ENCODE peak calls at places on chromosomes 7 and 10, in four cellular contexts. One of them, this sample, is unnamed.

GRCh38 chr10:126049741-126050140 is 153.4 kb downstream of the FANK1 start:
- DNase-seq in AML-193: no peak
- DNase-seq in NCI-H1417: no peak
- DNase-seq in endothelial cell: peak; percentile 58
- DNase-seq in this sample: peak; percentile 84

GRCh38 chr10:117960345-117960744 is 86.4 kb downstream of the RAB11FIP2 start:
- DNase-seq in AML-193: no peak
- DNase-seq in NCI-H1417: no peak
- DNase-seq in endothelial cell: no peak
- DNase-seq in this sample: no peak

GRCh38 chr10:5317547-5318107 is 47.1 kb upstream of the UCN3 start:
- DNase-seq in endothelial cell: no peak
- DNase-seq in AML-193: no peak
- DNase-seq in NCI-H1417: no peak
- DNase-seq in this sample: peak; percentile 27

GRCh38 chr10:89283174-89283987 is 18.5 kb upstream of the IFIT2 start:
- DNase-seq in AML-193: no peak
- DNase-seq in endothelial cell: no peak
- DNase-seq in NCI-H1417: no peak
- DNase-seq in this sample: no peak

GRCh38 chr10:49231421-49231820 is 43.2 kb upstream of the TMEM273 start:
- DNase-seq in AML-193: no peak
- DNase-seq in NCI-H1417: no peak
- DNase-seq in endothelial cell: no peak
- DNase-seq in this sample: no peak

GRCh38 chr10:112227331-112227961 is 43.9 kb upstream of the GPAM start:
- DNase-seq in endothelial cell: no peak
- DNase-seq in AML-193: peak; percentile 7
- DNase-seq in NCI-H1417: no peak
- DNase-seq in this sample: no peak

GRCh38 chr7:91656486-91657237 is 223.8 kb downstream of the MTERF1 start:
- DNase-seq in AML-193: no peak
- DNase-seq in endothelial cell: no peak
- DNase-seq in NCI-H1417: no peak
- DNase-seq in this sample: no peak

GRCh38 chr7:7851381-7851780 is 117.2 kb upstream of the GLCCI1 start:
- DNase-seq in NCI-H1417: no peak
- DNase-seq in endothelial cell: no peak
- DNase-seq in AML-193: no peak
- DNase-seq in this sample: no peak

GRCh38 chr7:157276091-157276561 is 60.7 kb upstream of the DNAJB6 start:
- DNase-seq in NCI-H1417: no peak
- DNase-seq in AML-193: no peak
- DNase-seq in endothelial cell: no peak
- DNase-seq in this sample: no peak

GRCh38 chr10:79601939-79602338 is 8.8 kb upstream of the SFTPA1 start:
- DNase-seq in endothelial cell: no peak
- DNase-seq in AML-193: no peak
- DNase-seq in NCI-H1417: no peak
- DNase-seq in this sample: no peak

GRCh38 chr10:73855413-73855812 is 18.9 kb downstream of the CAMK2G start:
- DNase-seq in NCI-H1417: no peak
- DNase-seq in endothelial cell: no peak
- DNase-seq in AML-193: no peak
- DNase-seq in this sample: no peak

GRCh38 chr10:103791858-103792257 is 63.5 kb downstream of the SH3PXD2A start:
- DNase-seq in endothelial cell: no peak
- DNase-seq in NCI-H1417: no peak
- DNase-seq in AML-193: no peak
- DNase-seq in this sample: no peak

This sample was measured in GDM1.